ENCODE peak calls at places on chromosomes 16 and 17, in four cellular contexts. W is WTC11, C is GM12878, P is HepG2. Z is an unnamed sample.

GRCh38 chr17:82983510-82984248 is 95.7 kb upstream of the METRNL start:
- DNase-seq in W (no peak), C (no peak), P (no peak), Z (no peak)

GRCh38 chr17:7885357-7886226 is 3.0 kb upstream of the CHD3 start:
- DNase-seq in W (peak; percentile 53), C (no peak), P (no peak), Z (peak; percentile 77)

GRCh38 chr17:33072421-33073175 is 81.0 kb downstream of the SPACA3 start:
- DNase-seq in W (no peak), C (no peak), P (no peak), Z (no peak)

GRCh38 chr17:71316498-71316897 is 804.3 kb upstream of the SOX9 start:
- DNase-seq in W (no peak), C (no peak), P (no peak), Z (no peak)

GRCh38 chr17:66302761-66303626 is 581 bp downstream of the PRKCA start:
- DNase-seq in W (peak; percentile 45), C (no peak), P (peak; percentile 70), Z (peak; percentile 54)

GRCh38 chr16:87582221-87582965 is 19.9 kb upstream of the JPH3 start:
- DNase-seq in W (no peak), C (no peak), P (no peak), Z (no peak)

GRCh38 chr16:51526622-51527021 is 375.6 kb upstream of the SALL1 start:
- DNase-seq in W (no peak), C (no peak), P (no peak), Z (no peak)

GRCh38 chr17:45237686-45238085 is 16.0 kb downstream of the FMNL1 start:
- DNase-seq in W (no peak), C (no peak), P (no peak), Z (no peak)

GRCh38 chr17:55773671-55774070 is 22.8 kb downstream of the PCTP start:
- DNase-seq in W (no peak), C (no peak), P (no peak), Z (no peak)

GRCh38 chr17:63601439-63602371 is 1.0 kb downstream of the TACO1 start:
- DNase-seq in W (no peak), C (no peak), P (peak; percentile 79), Z (peak; percentile 24)

GRCh38 chr16:89759742-89760366 is 38.5 kb downstream of the ZNF276 start:
- DNase-seq in W (no peak), C (no peak), P (no peak), Z (no peak)

GRCh38 chr17:27601069-27601974 is 29.7 kb upstream of the LGALS9 start:
- DNase-seq in W (peak; percentile 90), C (peak; percentile 51), P (peak; percentile 56), Z (peak; percentile 68)

GRCh38 chr16:50311891-50312501 is 45.6 kb downstream of the ADCY7 start:
- DNase-seq in W (no peak), C (no peak), P (no peak), Z (no peak)

GRCh38 chr17:50785942-50786570 is 18.7 kb upstream of the ANKRD40CL start:
- DNase-seq in W (no peak), C (no peak), P (no peak), Z (no peak)

GRCh38 chr17:32102697-32103096 is 39.6 kb upstream of the RHOT1 start:
- DNase-seq in W (no peak), C (no peak), P (no peak), Z (no peak)

GRCh38 chr16:57372372-57373116 is at the start of gene CX3CL1:
- DNase-seq in W (peak; percentile 68), C (no peak), P (peak; percentile 99), Z (no peak)

GRCh38 chr17:21392257-21392656 is 16.1 kb downstream of the KCNJ12 start:
- DNase-seq in W (no peak), C (no peak), P (no peak), Z (no peak)

DNA sequence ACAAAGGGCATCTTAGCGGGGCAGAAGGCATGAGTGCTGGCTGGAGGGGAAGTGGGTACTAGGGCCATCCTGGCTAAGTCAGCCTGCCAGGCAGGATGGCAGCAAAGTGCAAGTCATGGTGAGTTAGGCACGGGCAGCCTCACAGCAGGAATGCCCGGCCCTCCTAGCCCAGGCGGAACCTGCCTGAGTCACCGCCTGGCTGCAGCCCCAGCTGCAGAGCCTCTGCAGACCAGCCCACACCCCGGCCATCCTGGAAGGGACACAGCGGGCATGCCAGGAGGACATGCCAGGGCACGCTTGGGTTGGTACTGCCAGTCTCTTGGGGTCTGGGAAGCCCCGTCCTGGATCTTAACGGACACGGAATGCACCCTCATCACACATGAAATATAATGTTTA is 4.9 kb upstream of the ALDH3A1 start:
- DNase-seq in W (no peak), C (no peak), P (no peak), Z (no peak)
- TF ChIP-seq USF2 in W (no peak), C (no peak), P (no peak), Z (no peak)

DNA sequence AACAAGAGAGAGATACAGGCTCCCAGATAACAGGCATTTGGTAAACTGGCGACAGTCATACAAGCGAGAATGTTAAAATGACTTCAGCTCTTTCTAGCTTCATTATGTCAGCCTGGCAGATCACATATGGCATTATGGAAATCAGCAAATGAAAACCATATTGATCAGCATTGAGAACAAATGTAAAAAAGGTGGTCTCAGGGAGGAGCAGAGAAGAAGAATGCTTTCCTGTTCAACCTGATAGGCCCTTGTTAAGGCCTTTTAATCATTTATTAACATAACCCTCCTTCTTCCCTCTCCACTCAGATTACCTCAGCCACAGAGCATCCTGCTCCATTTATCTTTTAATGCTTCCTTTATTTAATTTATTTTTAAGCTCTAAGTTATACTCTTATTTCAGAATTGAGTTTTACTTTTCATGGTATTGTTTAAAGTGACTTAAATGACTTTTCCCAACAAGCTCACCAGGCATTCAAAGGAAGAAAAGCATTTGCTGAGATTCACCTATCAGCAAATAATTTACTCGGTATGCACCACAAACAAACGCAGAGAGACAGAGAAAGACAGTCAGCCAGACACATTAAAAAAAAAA is 244.0 kb upstream of the TBX2 start:
- DNase-seq in W (no peak), C (no peak), P (no peak), Z (no peak)
- TF ChIP-seq CBFB in W (no peak), C (no peak), P (no peak), Z (no peak)

DNA sequence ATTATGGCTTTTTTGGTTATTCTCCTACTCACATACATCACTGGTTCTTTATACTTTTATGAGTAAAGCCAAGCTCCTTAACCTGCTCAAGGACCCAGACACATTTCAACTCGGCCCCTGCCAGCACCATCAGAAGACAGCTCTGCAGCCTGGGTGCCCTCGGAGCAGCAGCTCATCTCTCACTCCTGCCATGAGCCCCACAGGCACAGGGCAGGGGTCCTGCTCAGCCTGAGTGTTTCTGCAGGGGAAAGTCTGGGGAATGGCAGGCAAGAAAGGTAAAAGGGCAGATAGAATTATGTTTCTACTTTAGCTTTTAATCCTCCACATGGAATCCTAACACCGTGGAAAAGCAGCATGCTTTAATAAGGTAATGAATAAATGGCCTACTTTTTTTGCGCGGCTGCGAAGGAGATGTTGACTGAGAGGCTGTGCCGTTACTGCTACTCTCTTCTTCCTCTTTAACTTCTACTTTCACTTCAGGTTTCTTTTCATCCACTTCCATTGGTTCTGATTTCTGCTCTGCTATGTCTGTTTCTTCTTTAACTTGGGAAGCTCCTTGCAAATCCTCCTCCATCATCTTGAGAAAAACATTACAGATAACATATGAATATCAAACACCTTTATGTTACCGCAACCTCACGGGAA is 50.1 kb upstream of the TRAP1 start:
- DNase-seq in W (no peak), C (no peak), P (no peak), Z (no peak)
- TF ChIP-seq USF2 in W (no peak), C (no peak), P (no peak), Z (no peak)

GRCh38 chr16:46757339-46758050 is 9.4 kb upstream of the MYLK3 start:
- DNase-seq in W (no peak), C (no peak), P (no peak), Z (peak; percentile 30)
- TF ChIP-seq CBFB in W (no peak), C (no peak), P (no peak), Z (no peak)